ENCODE peak calls at places on chromosomes 13 and 19, in five cellular contexts. One of them, this sample, is unnamed.

GRCh38 chr19:49200238-49200862 is 42.8 kb downstream of the TRPM4 start:
- DNase-seq in cardiac muscle cell: no peak
- DNase-seq in effector memory CD4-positive, alpha-beta T cell: no peak
- DNase-seq in CD8-positive, alpha-beta memory T cell: no peak
- DNase-seq in Caco-2: peak; percentile 31
- DNase-seq in this sample: no peak

GRCh38 chr13:95298971-95299627 is 2.2 kb downstream of the ABCC4 start:
- DNase-seq in Caco-2: peak; percentile 24
- DNase-seq in effector memory CD4-positive, alpha-beta T cell: no peak
- DNase-seq in CD8-positive, alpha-beta memory T cell: no peak
- DNase-seq in cardiac muscle cell: no peak
- DNase-seq in this sample: peak; percentile 52

GRCh38 chr13:111505175-111505777 is 184.8 kb downstream of the TEX29 start:
- DNase-seq in cardiac muscle cell: peak; percentile 67
- DNase-seq in CD8-positive, alpha-beta memory T cell: no peak
- DNase-seq in Caco-2: peak; percentile 30
- DNase-seq in effector memory CD4-positive, alpha-beta T cell: no peak
- DNase-seq in this sample: no peak

GRCh38 chr19:13398780-13399726 is 107.2 kb downstream of the CACNA1A start:
- DNase-seq in cardiac muscle cell: no peak
- DNase-seq in CD8-positive, alpha-beta memory T cell: no peak
- DNase-seq in Caco-2: no peak
- DNase-seq in effector memory CD4-positive, alpha-beta T cell: no peak
- DNase-seq in this sample: no peak

GRCh38 chr19:8484331-8484894 is 18.0 kb downstream of the PRAM1 start:
- DNase-seq in cardiac muscle cell: no peak
- DNase-seq in effector memory CD4-positive, alpha-beta T cell: no peak
- DNase-seq in Caco-2: no peak
- DNase-seq in CD8-positive, alpha-beta memory T cell: no peak
- DNase-seq in this sample: no peak

GRCh38 chr19:19211499-19212432 is at the start of gene NCAN:
- DNase-seq in cardiac muscle cell: peak; percentile 65
- DNase-seq in CD8-positive, alpha-beta memory T cell: no peak
- DNase-seq in effector memory CD4-positive, alpha-beta T cell: no peak
- DNase-seq in Caco-2: no peak
- DNase-seq in this sample: no peak

GRCh38 chr19:33688657-33688992 is 66.9 kb downstream of the CHST8 start:
- DNase-seq in CD8-positive, alpha-beta memory T cell: no peak
- DNase-seq in cardiac muscle cell: no peak
- DNase-seq in effector memory CD4-positive, alpha-beta T cell: no peak
- DNase-seq in Caco-2: no peak
- DNase-seq in this sample: no peak

GRCh38 chr19:47438793-47439220 is 19.5 kb upstream of the MEIS3 start:
- DNase-seq in effector memory CD4-positive, alpha-beta T cell: no peak
- DNase-seq in Caco-2: peak; percentile 60
- DNase-seq in CD8-positive, alpha-beta memory T cell: no peak
- DNase-seq in cardiac muscle cell: no peak
- DNase-seq in this sample: peak; percentile 27

GRCh38 chr13:66323695-66324094 is 906.4 kb downstream of the PCDH9 start:
- DNase-seq in cardiac muscle cell: no peak
- DNase-seq in effector memory CD4-positive, alpha-beta T cell: no peak
- DNase-seq in CD8-positive, alpha-beta memory T cell: no peak
- DNase-seq in Caco-2: no peak
- DNase-seq in this sample: no peak

GRCh38 chr13:51524312-51524711 is 60.0 kb upstream of the WDFY2 start:
- DNase-seq in cardiac muscle cell: no peak
- DNase-seq in CD8-positive, alpha-beta memory T cell: no peak
- DNase-seq in effector memory CD4-positive, alpha-beta T cell: no peak
- DNase-seq in Caco-2: peak; percentile 54
- DNase-seq in this sample: peak; percentile 84

GRCh38 chr13:20053891-20054290 is 95.4 kb downstream of the ZMYM2 start:
- DNase-seq in effector memory CD4-positive, alpha-beta T cell: no peak
- DNase-seq in cardiac muscle cell: no peak
- DNase-seq in Caco-2: no peak
- DNase-seq in CD8-positive, alpha-beta memory T cell: no peak
- DNase-seq in this sample: no peak

GRCh38 chr19:15170345-15170744 is 30.4 kb downstream of the NOTCH3 start:
- DNase-seq in CD8-positive, alpha-beta memory T cell: no peak
- DNase-seq in Caco-2: no peak
- DNase-seq in cardiac muscle cell: no peak
- DNase-seq in effector memory CD4-positive, alpha-beta T cell: no peak
- DNase-seq in this sample: no peak

GRCh38 chr13:25501231-25501630 is 129.5 kb downstream of the ATP8A2 start:
- DNase-seq in Caco-2: no peak
- DNase-seq in CD8-positive, alpha-beta memory T cell: no peak
- DNase-seq in effector memory CD4-positive, alpha-beta T cell: no peak
- DNase-seq in cardiac muscle cell: no peak
- DNase-seq in this sample: no peak

GRCh38 chr19:58001895-58002369 is 688 bp downstream of the ZNF606 start:
- DNase-seq in effector memory CD4-positive, alpha-beta T cell: no peak
- DNase-seq in Caco-2: no peak
- DNase-seq in CD8-positive, alpha-beta memory T cell: no peak
- DNase-seq in cardiac muscle cell: peak; percentile 45
- DNase-seq in this sample: no peak

GRCh38 chr13:67120872-67121531 is 109.1 kb downstream of the PCDH9 start:
- DNase-seq in CD8-positive, alpha-beta memory T cell: no peak
- DNase-seq in Caco-2: no peak
- DNase-seq in cardiac muscle cell: no peak
- DNase-seq in effector memory CD4-positive, alpha-beta T cell: no peak
- DNase-seq in this sample: no peak

GRCh38 chr19:34364830-34365462 is at the start of gene GPI:
- DNase-seq in cardiac muscle cell: peak; percentile 78
- DNase-seq in Caco-2: peak; percentile 62
- DNase-seq in effector memory CD4-positive, alpha-beta T cell: peak; percentile 52
- DNase-seq in CD8-positive, alpha-beta memory T cell: peak; percentile 57
- DNase-seq in this sample: no peak

GRCh38 chr13:93771229-93771628 is 544.6 kb downstream of the GPC6 start:
- DNase-seq in cardiac muscle cell: no peak
- DNase-seq in CD8-positive, alpha-beta memory T cell: no peak
- DNase-seq in Caco-2: no peak
- DNase-seq in effector memory CD4-positive, alpha-beta T cell: no peak
- DNase-seq in this sample: no peak

GRCh38 chr19:15048885-15049541 is at the start of gene CASP14:
- DNase-seq in CD8-positive, alpha-beta memory T cell: no peak
- DNase-seq in effector memory CD4-positive, alpha-beta T cell: no peak
- DNase-seq in Caco-2: no peak
- DNase-seq in cardiac muscle cell: no peak
- DNase-seq in this sample: peak; percentile 23

GRCh38 chr19:35328851-35329285 is at the start of gene CD22:
- DNase-seq in CD8-positive, alpha-beta memory T cell: no peak
- DNase-seq in Caco-2: no peak
- DNase-seq in cardiac muscle cell: no peak
- DNase-seq in effector memory CD4-positive, alpha-beta T cell: no peak
- DNase-seq in this sample: no peak

GRCh38 chr13:36858285-36858684 is 39.3 kb downstream of the RFXAP start:
- DNase-seq in Caco-2: peak; percentile 63
- DNase-seq in effector memory CD4-positive, alpha-beta T cell: no peak
- DNase-seq in CD8-positive, alpha-beta memory T cell: no peak
- DNase-seq in cardiac muscle cell: peak; percentile 80
- DNase-seq in this sample: peak; percentile 45

GRCh38 chr13:22357132-22357531 is 686.3 kb downstream of the FGF9 start:
- DNase-seq in Caco-2: no peak
- DNase-seq in cardiac muscle cell: peak; percentile 34
- DNase-seq in CD8-positive, alpha-beta memory T cell: no peak
- DNase-seq in effector memory CD4-positive, alpha-beta T cell: no peak
- DNase-seq in this sample: no peak

DNA sequence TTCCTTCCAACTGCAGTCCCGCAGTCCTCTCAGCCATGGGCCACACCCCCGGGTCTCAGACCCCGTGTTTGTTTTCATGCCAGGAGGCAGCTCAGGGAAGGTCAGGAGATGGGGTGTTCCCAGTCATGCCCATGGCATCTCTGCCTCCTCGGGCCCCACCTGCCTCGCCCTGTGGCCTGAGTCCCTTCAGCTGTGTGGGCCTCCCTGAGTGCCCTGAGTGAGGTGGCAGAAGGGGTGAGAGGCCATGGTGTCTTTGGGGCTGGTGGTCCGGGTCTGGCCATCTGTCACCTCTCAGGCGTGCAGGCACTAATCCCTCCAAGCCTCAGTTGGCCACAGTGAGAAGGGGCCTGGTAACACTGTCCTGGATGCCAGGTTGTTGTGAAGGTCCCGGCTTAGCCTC is 10.9 kb upstream of the KDM4B start:
- DNase-seq in effector memory CD4-positive, alpha-beta T cell: no peak
- DNase-seq in Caco-2: no peak
- DNase-seq in cardiac muscle cell: no peak
- DNase-seq in CD8-positive, alpha-beta memory T cell: no peak
- DNase-seq in this sample: peak; percentile 67
- H3K4me3 ChIP-seq in effector memory CD4-positive, alpha-beta T cell: no peak overlapping the region
- H3K4me3 ChIP-seq in Caco-2: no peak overlapping the region
- H3K4me3 ChIP-seq in cardiac muscle cell: no peak overlapping the region
- H3K4me3 ChIP-seq in CD8-positive, alpha-beta memory T cell: no peak overlapping the region
- H3K4me3 ChIP-seq in this sample: no peak overlapping the region

GRCh38 chr19:38617283-38617763 is 430 bp downstream of the MAP4K1 start:
- DNase-seq in CD8-positive, alpha-beta memory T cell: peak; percentile 4
- DNase-seq in effector memory CD4-positive, alpha-beta T cell: no peak
- DNase-seq in Caco-2: no peak
- DNase-seq in cardiac muscle cell: no peak
- DNase-seq in this sample: no peak
- H3K36me3 ChIP-seq in CD8-positive, alpha-beta memory T cell: peaks cover 22% of the 10 kb centered on the region
- H3K36me3 ChIP-seq in effector memory CD4-positive, alpha-beta T cell: peaks cover 38% of the 10 kb centered on the region
- H3K36me3 ChIP-seq in Caco-2: peaks cover 1% of the 10 kb centered on the region
- H3K36me3 ChIP-seq in cardiac muscle cell: peaks cover 15% of the 10 kb centered on the region
- H3K36me3 ChIP-seq in this sample: peaks cover 11% of the 10 kb centered on the region

DNA sequence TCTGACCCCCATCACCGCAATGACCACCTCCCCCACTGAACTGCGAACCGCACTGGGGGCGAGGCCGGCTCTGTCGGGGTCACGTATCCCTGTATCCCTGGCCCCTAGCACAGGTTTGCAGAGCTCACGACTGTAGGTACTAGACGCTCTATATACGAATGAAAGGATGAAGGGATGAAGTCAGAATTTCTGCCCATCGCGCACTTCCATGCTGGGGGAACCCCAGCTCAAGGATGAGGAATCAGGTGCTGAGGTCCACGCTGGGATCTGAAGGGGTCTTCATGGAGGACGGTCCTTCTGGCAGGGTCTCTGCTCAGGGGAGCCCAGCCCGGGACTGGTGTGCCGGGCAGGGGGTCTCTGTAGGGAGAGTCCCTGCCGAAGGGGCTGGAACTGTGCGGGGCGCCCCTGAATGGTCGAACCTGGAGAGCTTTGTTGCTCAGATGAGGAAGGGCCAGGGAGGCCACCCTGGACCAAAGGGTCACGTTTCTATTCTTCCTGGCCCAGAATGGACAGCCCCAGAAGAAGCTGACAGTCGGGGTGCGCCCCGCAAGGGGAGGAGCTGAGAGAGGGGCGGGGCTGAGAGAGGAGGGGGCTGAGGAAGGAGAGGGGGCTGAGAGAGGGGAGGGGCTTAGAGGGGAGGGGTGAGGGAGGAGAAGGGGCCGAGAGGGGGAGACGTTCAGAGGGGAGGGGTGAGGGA is 37.9 kb upstream of the SEMA6B start:
- DNase-seq in Caco-2: no peak
- DNase-seq in cardiac muscle cell: no peak
- DNase-seq in effector memory CD4-positive, alpha-beta T cell: peak; percentile 10
- DNase-seq in CD8-positive, alpha-beta memory T cell: no peak
- DNase-seq in this sample: peak; percentile 49
- H3K4me3 ChIP-seq in Caco-2: peak overlapping the region; percentile 12
- H3K4me3 ChIP-seq in cardiac muscle cell: no peak overlapping the region
- H3K4me3 ChIP-seq in effector memory CD4-positive, alpha-beta T cell: no peak overlapping the region
- H3K4me3 ChIP-seq in CD8-positive, alpha-beta memory T cell: no peak overlapping the region
- H3K4me3 ChIP-seq in this sample: no peak overlapping the region

GRCh38 chr19:44897835-44898234 is 6.8 kb downstream of the TOMM40 start:
- DNase-seq in cardiac muscle cell: no peak
- DNase-seq in CD8-positive, alpha-beta memory T cell: no peak
- DNase-seq in effector memory CD4-positive, alpha-beta T cell: no peak
- DNase-seq in Caco-2: no peak
- DNase-seq in this sample: no peak
- H3K36me3 ChIP-seq in cardiac muscle cell: peaks cover 46% of the 10 kb centered on the region
- H3K36me3 ChIP-seq in CD8-positive, alpha-beta memory T cell: peaks cover 30% of the 10 kb centered on the region
- H3K36me3 ChIP-seq in effector memory CD4-positive, alpha-beta T cell: peaks cover 79% of the 10 kb centered on the region
- H3K36me3 ChIP-seq in Caco-2: peaks cover 15% of the 10 kb centered on the region
- H3K36me3 ChIP-seq in this sample: peaks cover 58% of the 10 kb centered on the region

DNA sequence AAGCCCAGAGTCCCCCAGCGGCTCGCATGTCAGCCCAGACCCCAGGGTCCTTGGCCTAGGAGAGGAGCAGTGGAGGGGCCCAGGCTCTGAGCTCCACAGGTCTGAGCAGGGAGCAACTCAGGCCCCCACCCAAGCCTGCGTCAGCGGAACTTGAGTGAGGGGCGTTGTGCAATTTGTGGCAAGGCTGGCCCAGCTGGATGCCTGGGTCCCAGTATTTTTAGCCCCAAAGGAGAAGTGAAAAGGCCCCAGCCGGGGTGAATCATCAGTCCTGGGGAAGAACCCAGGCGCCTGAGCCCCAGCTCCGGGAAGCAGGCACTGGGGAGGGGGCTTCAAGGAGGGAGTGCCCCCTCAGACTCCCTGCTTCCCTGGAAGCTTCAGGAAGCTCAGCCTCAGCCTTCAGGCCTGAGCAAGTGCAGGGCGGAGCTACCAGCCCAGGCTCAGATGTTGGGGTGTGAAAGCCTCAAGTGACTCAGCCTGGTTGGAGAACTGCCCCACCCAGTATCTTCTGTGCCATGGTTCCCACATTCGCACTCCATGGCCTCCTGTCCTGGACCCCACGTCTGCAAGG is 7.2 kb downstream of the MED29 start:
- DNase-seq in effector memory CD4-positive, alpha-beta T cell: no peak
- DNase-seq in CD8-positive, alpha-beta memory T cell: no peak
- DNase-seq in Caco-2: peak; percentile 63
- DNase-seq in cardiac muscle cell: no peak
- DNase-seq in this sample: peak; percentile 78
- H3K4me3 ChIP-seq in effector memory CD4-positive, alpha-beta T cell: no peak overlapping the region
- H3K4me3 ChIP-seq in CD8-positive, alpha-beta memory T cell: peak overlapping the region; percentile 68
- H3K4me3 ChIP-seq in Caco-2: no peak overlapping the region
- H3K4me3 ChIP-seq in cardiac muscle cell: no peak overlapping the region
- H3K4me3 ChIP-seq in this sample: peak overlapping the region; percentile 17

GRCh38 chr13:49543656-49544055 is 41.7 kb downstream of the RCBTB1 start:
- DNase-seq in cardiac muscle cell: no peak
- DNase-seq in Caco-2: no peak
- DNase-seq in CD8-positive, alpha-beta memory T cell: no peak
- DNase-seq in effector memory CD4-positive, alpha-beta T cell: no peak
- DNase-seq in this sample: no peak
- H3K36me3 ChIP-seq in cardiac muscle cell: peaks cover 23% of the 10 kb centered on the region
- H3K36me3 ChIP-seq in Caco-2: no peaks in the 10 kb centered on the region
- H3K36me3 ChIP-seq in CD8-positive, alpha-beta memory T cell: no peaks in the 10 kb centered on the region
- H3K36me3 ChIP-seq in effector memory CD4-positive, alpha-beta T cell: peaks cover 12% of the 10 kb centered on the region
- H3K36me3 ChIP-seq in this sample: no peaks in the 10 kb centered on the region

DNA sequence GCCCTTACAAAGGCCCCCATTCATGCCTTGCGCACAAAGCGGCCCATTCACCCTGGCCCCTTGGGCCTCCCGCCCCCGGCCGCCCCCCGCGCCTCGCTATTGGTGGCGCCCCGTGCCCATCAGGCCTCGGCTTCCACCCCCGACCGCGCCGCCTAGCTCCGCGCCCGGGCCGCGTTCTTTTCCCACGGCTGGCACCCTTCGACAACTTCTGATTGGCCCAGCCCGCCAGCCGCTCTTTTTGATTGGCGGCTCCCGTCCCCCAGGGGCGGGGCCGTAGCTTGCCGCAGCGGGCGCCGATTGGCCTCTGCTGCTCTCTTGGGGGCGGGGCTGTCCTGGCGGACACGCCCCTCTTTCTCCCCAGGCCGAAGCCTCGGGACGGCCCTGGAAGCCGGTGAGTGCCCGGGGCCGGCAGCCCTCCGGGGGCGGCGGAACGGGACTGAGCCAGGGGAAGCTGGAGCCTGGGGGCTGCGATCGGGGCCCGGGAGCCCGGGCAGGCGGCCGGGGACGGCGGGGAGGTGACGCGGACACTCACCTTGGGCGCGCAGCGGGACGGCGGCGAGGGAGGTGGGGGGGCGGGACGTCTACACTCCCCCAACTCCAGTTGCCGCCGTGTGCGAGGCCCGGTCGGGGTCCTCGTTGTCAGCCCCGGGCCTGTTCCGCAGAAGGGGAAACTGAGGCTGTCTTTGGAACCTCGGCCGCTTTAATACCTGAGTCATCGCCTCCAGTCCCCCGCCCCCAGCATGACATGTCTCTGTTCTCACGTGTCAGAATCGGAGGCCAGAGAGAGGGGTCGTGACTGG is at the start of gene MYH14:
- DNase-seq in cardiac muscle cell: peak; percentile 98
- DNase-seq in Caco-2: peak; percentile 98
- DNase-seq in effector memory CD4-positive, alpha-beta T cell: no peak
- DNase-seq in CD8-positive, alpha-beta memory T cell: no peak
- DNase-seq in this sample: peak; percentile 98
- H3K4me3 ChIP-seq in cardiac muscle cell: peak within 1 kb of the TSS; percentile 46
- H3K4me3 ChIP-seq in Caco-2: peak within 1 kb of the TSS; percentile 68
- H3K4me3 ChIP-seq in effector memory CD4-positive, alpha-beta T cell: no peak within 1 kb of the TSS
- H3K4me3 ChIP-seq in CD8-positive, alpha-beta memory T cell: no peak within 1 kb of the TSS
- H3K4me3 ChIP-seq in this sample: peak within 1 kb of the TSS; percentile 82